ENCODE peak calls at places on chromosomes 16 and 17, in five cellular contexts. Q is Calu3, B is GDM1, W is D341Med, C is HT1080. E is an unnamed sample.

GRCh38 chr17:4161179-4161559 is 18.2 kb downstream of the CYB5D2 start:
- DNase-seq in B (no peak), Q (peak; percentile 35), C (peak; percentile 74), W (no peak), E (no peak)

GRCh38 chr16:69593756-69594155 is 28.0 kb downstream of the NFAT5 start:
- DNase-seq in W (no peak), Q (no peak), C (no peak), B (no peak), E (no peak)

GRCh38 chr17:59483860-59484259 is 81.5 kb upstream of the DHX40 start:
- DNase-seq in Q (no peak), C (no peak), B (no peak), W (no peak), E (no peak)

GRCh38 chr17:36844013-36844412 is 93.3 kb upstream of the LHX1 start:
- DNase-seq in C (no peak), W (no peak), Q (no peak), B (no peak), E (no peak)

GRCh38 chr16:30066882-30067583 is 1.5 kb downstream of the ALDOA start:
- DNase-seq in W (peak; percentile 73), Q (no peak), C (no peak), B (no peak), E (no peak)

GRCh38 chr17:16363749-16364536 is 10.7 kb upstream of the CENPV start:
- DNase-seq in W (peak; percentile 59), C (peak; percentile 66), B (peak; percentile 43), Q (peak; percentile 71), E (peak; percentile 93)

GRCh38 chr16:58652741-58653140 is 23.1 kb upstream of the CNOT1 start:
- DNase-seq in Q (no peak), B (no peak), C (no peak), W (no peak), E (peak; percentile 43)

GRCh38 chr17:81442791-81443190 is 47.5 kb downstream of the BAHCC1 start:
- DNase-seq in C (no peak), Q (no peak), B (no peak), W (no peak), E (no peak)

GRCh38 chr17:56681561-56682266 is 88.2 kb downstream of the NOG start:
- DNase-seq in C (peak; percentile 97), Q (peak; percentile 32), W (no peak), B (peak; percentile 40), E (no peak)

GRCh38 chr16:27431773-27432599 is 30.0 kb downstream of the IL21R start:
- DNase-seq in C (peak; percentile 30), W (no peak), Q (no peak), B (no peak), E (no peak)

GRCh38 chr16:71552698-71553503 is 24.0 kb downstream of the TAT start:
- DNase-seq in C (no peak), W (no peak), B (no peak), Q (peak; percentile 41), E (peak; percentile 34)

GRCh38 chr16:80033783-80034468 is 433.4 kb upstream of the MAF start:
- DNase-seq in W (no peak), B (no peak), Q (no peak), C (no peak), E (no peak)

GRCh38 chr16:87559976-87560375 is 42.3 kb upstream of the JPH3 start:
- DNase-seq in W (peak; percentile 71), Q (no peak), B (no peak), C (no peak), E (no peak)

GRCh38 chr17:8016632-8017424 is 14.4 kb downstream of the GUCY2D start:
- DNase-seq in B (peak; percentile 2), Q (peak; percentile 12), C (no peak), W (peak; percentile 51), E (peak; percentile 64)

GRCh38 chr16:70162041-70162451 is 11.5 kb upstream of the CLEC18C start:
- DNase-seq in Q (no peak), B (no peak), C (peak; percentile 85), W (no peak), E (no peak)

GRCh38 chr17:42985225-42985624 is 4.9 kb downstream of the RUNDC1 start:
- DNase-seq in W (no peak), C (no peak), Q (no peak), B (peak; percentile 73), E (no peak)

GRCh38 chr16:24493859-24494258 is 45.5 kb upstream of the RBBP6 start:
- DNase-seq in Q (no peak), W (no peak), C (no peak), B (no peak), E (no peak)

GRCh38 chr16:68676113-68676860 is 31.2 kb downstream of the CDH3 start:
- DNase-seq in Q (no peak), C (no peak), W (no peak), B (no peak), E (no peak)

GRCh38 chr17:17724307-17724921 is 43.2 kb downstream of the RAI1 start:
- DNase-seq in B (peak; percentile 56), C (no peak), Q (no peak), W (peak; percentile 65), E (peak; percentile 76)

GRCh38 chr17:68228817-68229570 is 18.8 kb upstream of the AMZ2 start:
- DNase-seq in Q (peak; percentile 16), B (no peak), C (no peak), W (no peak), E (no peak)

GRCh38 chr16:57476546-57477410 is 9.5 kb downstream of the DOK4 start:
- DNase-seq in Q (no peak), C (no peak), B (no peak), W (no peak), E (peak; percentile 22)

GRCh38 chr17:42522263-42522790 is 13.7 kb upstream of the NAGLU start:
- DNase-seq in W (peak; percentile 34), B (no peak), C (no peak), Q (no peak), E (no peak)

GRCh38 chr16:74465281-74465680 is 44.0 kb upstream of the CLEC18B start:
- DNase-seq in C (no peak), Q (no peak), B (no peak), W (no peak), E (no peak)

GRCh38 chr16:60907645-60908044 is 1128.6 kb downstream of the CDH8 start:
- DNase-seq in C (no peak), Q (no peak), W (no peak), B (no peak), E (peak; percentile 3)

GRCh38 chr16:2516391-2517240 is 2.9 kb downstream of the ATP6V0C start:
- DNase-seq in B (peak; percentile 42), Q (no peak), W (no peak), C (peak; percentile 48), E (no peak)

GRCh38 chr16:25501530-25502255 is 190.1 kb upstream of the HS3ST4 start:
- DNase-seq in C (no peak), B (no peak), Q (no peak), W (no peak), E (no peak)

GRCh38 chr17:40598928-40599627 is 33.8 kb upstream of the CCR7 start:
- DNase-seq in B (peak; percentile 11), W (no peak), Q (no peak), C (no peak), E (no peak)

GRCh38 chr17:30405161-30405560 is 26.4 kb downstream of the CPD start:
- DNase-seq in C (no peak), Q (no peak), B (no peak), W (no peak), E (no peak)

GRCh38 chr17:10114931-10115535 is 83.4 kb downstream of the GAS7 start:
- DNase-seq in B (peak; percentile 88), W (no peak), Q (peak; percentile 61), C (peak; percentile 76), E (peak; percentile 21)

GRCh38 chr17:10681866-10682446 is 15.4 kb downstream of the SCO1 start:
- DNase-seq in Q (no peak), C (no peak), B (no peak), W (no peak), E (no peak)

GRCh38 chr17:10435096-10435495 is 13.3 kb upstream of the MYH8 start:
- DNase-seq in B (no peak), C (peak; percentile 9), Q (no peak), W (no peak), E (no peak)

GRCh38 chr17:82586576-82587233 is 61.5 kb downstream of the WDR45B start:
- DNase-seq in C (no peak), W (peak; percentile 37), B (no peak), Q (no peak), E (no peak)

GRCh38 chr17:55398689-55399088 is 22.9 kb downstream of the MMD start:
- DNase-seq in C (no peak), Q (no peak), B (no peak), W (no peak), E (no peak)

GRCh38 chr17:63543822-63544420 is 6.4 kb upstream of the DCAF7 start:
- DNase-seq in Q (no peak), B (no peak), C (no peak), W (peak; percentile 24), E (no peak)

GRCh38 chr17:57662644-57663308 is 82.3 kb downstream of the CCDC182 start:
- DNase-seq in C (peak; percentile 100), Q (peak; percentile 97), W (peak; percentile 82), B (peak; percentile 9), E (peak; percentile 98)

GRCh38 chr16:3774156-3774767 is 56.9 kb upstream of the TRAP1 start:
- DNase-seq in W (no peak), C (no peak), B (no peak), Q (no peak), E (no peak)

GRCh38 chr17:36705651-36706436 is 104.5 kb downstream of the MRM1 start:
- DNase-seq in Q (peak; percentile 90), C (peak; percentile 52), W (peak; percentile 85), B (peak; percentile 18), E (peak; percentile 70)

GRCh38 chr17:38870259-38871165 is 654 bp downstream of the LASP1 start:
- DNase-seq in Q (peak; percentile 91), B (no peak), W (peak; percentile 80), C (peak; percentile 56), E (peak; percentile 78)